ENCODE peak calls at places on chromosome 2, in four cellular contexts. One of them, this sample, is unnamed.

GRCh38 chr2:75484840-75485239 is 75.9 kb downstream of the EVA1A start:
- DNase-seq in mucosa of gallbladder: no peak
- DNase-seq in transverse colon: no peak
- DNase-seq in AG09319: no peak
- DNase-seq in this sample: no peak

GRCh38 chr2:192267484-192267883 is 72.8 kb upstream of the TMEFF2 start:
- DNase-seq in mucosa of gallbladder: no peak
- DNase-seq in transverse colon: no peak
- DNase-seq in AG09319: peak
- DNase-seq in this sample: peak

GRCh38 chr2:134692461-134692860 is 26.3 kb downstream of the TMEM163 start:
- DNase-seq in mucosa of gallbladder: no peak
- DNase-seq in transverse colon: no peak
- DNase-seq in AG09319: no peak
- DNase-seq in this sample: no peak

GRCh38 chr2:200664770-200665494 is 79.1 kb downstream of the AOX1 start:
- DNase-seq in mucosa of gallbladder: no peak
- DNase-seq in transverse colon: no peak
- DNase-seq in AG09319: no peak
- DNase-seq in this sample: no peak

GRCh38 chr2:41782306-41783158 is 265.3 kb upstream of the PKDCC start:
- DNase-seq in mucosa of gallbladder: peak
- DNase-seq in transverse colon: peak
- DNase-seq in AG09319: peak
- DNase-seq in this sample: no peak

GRCh38 chr2:196041786-196042185 is 26.9 kb downstream of the DNAH7 start:
- DNase-seq in mucosa of gallbladder: no peak
- DNase-seq in transverse colon: no peak
- DNase-seq in AG09319: no peak
- DNase-seq in this sample: no peak

GRCh38 chr2:39523308-39524044 is 86.4 kb upstream of the MAP4K3 start:
- DNase-seq in mucosa of gallbladder: no peak
- DNase-seq in transverse colon: no peak
- DNase-seq in AG09319: no peak
- DNase-seq in this sample: peak

GRCh38 chr2:74573747-74574562 is 19.4 kb downstream of the DOK1 start:
- DNase-seq in mucosa of gallbladder: no peak
- DNase-seq in transverse colon: no peak
- DNase-seq in AG09319: no peak
- DNase-seq in this sample: no peak

GRCh38 chr2:215367647-215368492 is 56.0 kb downstream of the ATIC start:
- DNase-seq in mucosa of gallbladder: no peak
- DNase-seq in transverse colon: no peak
- DNase-seq in AG09319: peak
- DNase-seq in this sample: peak

GRCh38 chr2:161308178-161308955 is at the start of gene PSMD14:
- DNase-seq in mucosa of gallbladder: peak
- DNase-seq in transverse colon: peak
- DNase-seq in AG09319: peak
- DNase-seq in this sample: peak

GRCh38 chr2:42012651-42013050 is 35.2 kb upstream of the PKDCC start:
- DNase-seq in mucosa of gallbladder: no peak
- DNase-seq in transverse colon: no peak
- DNase-seq in AG09319: no peak
- DNase-seq in this sample: no peak

GRCh38 chr2:109126501-109126860 is 2.5 kb upstream of the SH3RF3 start:
- DNase-seq in mucosa of gallbladder: no peak
- DNase-seq in transverse colon: no peak
- DNase-seq in AG09319: no peak
- DNase-seq in this sample: peak

GRCh38 chr2:241964133-241964532 is 94.6 kb downstream of the RTP5 start:
- DNase-seq in mucosa of gallbladder: no peak
- DNase-seq in transverse colon: no peak
- DNase-seq in AG09319: no peak
- DNase-seq in this sample: no peak

GRCh38 chr2:40394030-40394429 is 57.9 kb downstream of the SLC8A1 start:
- DNase-seq in mucosa of gallbladder: no peak
- DNase-seq in transverse colon: no peak
- DNase-seq in AG09319: no peak
- DNase-seq in this sample: no peak

GRCh38 chr2:5937865-5938565 is 245.8 kb downstream of the SOX11 start:
- DNase-seq in mucosa of gallbladder: no peak
- DNase-seq in transverse colon: no peak
- DNase-seq in AG09319: no peak
- DNase-seq in this sample: no peak

GRCh38 chr2:80078290-80079036 is 226.1 kb downstream of the LRRTM1 start:
- DNase-seq in mucosa of gallbladder: no peak
- DNase-seq in transverse colon: no peak
- DNase-seq in AG09319: no peak
- DNase-seq in this sample: no peak

GRCh38 chr2:75559633-75560021 is 1.1 kb downstream of the EVA1A start:
- DNase-seq in mucosa of gallbladder: no peak
- DNase-seq in transverse colon: no peak
- DNase-seq in AG09319: no peak
- DNase-seq in this sample: no peak

GRCh38 chr2:226360658-226361057 is 439.0 kb downstream of the IRS1 start:
- DNase-seq in mucosa of gallbladder: no peak
- DNase-seq in transverse colon: no peak
- DNase-seq in AG09319: no peak
- DNase-seq in this sample: no peak

GRCh38 chr2:63855418-63856301 is 14.0 kb downstream of the UGP2 start:
- DNase-seq in mucosa of gallbladder: no peak
- DNase-seq in transverse colon: no peak
- DNase-seq in AG09319: no peak
- DNase-seq in this sample: no peak

GRCh38 chr2:9990735-9991134 is 39.2 kb downstream of the GRHL1 start:
- DNase-seq in mucosa of gallbladder: no peak
- DNase-seq in transverse colon: no peak
- DNase-seq in AG09319: no peak
- DNase-seq in this sample: no peak

GRCh38 chr2:11129598-11130449 is 25.4 kb upstream of the SLC66A3 start:
- DNase-seq in mucosa of gallbladder: peak
- DNase-seq in transverse colon: peak
- DNase-seq in AG09319: no peak
- DNase-seq in this sample: no peak

GRCh38 chr2:27051902-27052645 is 606 bp downstream of the AGBL5 start:
- DNase-seq in mucosa of gallbladder: no peak
- DNase-seq in transverse colon: peak
- DNase-seq in AG09319: no peak
- DNase-seq in this sample: no peak

GRCh38 chr2:189553689-189554088 is 26.9 kb downstream of the SLC40A1 start:
- DNase-seq in mucosa of gallbladder: no peak
- DNase-seq in transverse colon: no peak
- DNase-seq in AG09319: no peak
- DNase-seq in this sample: no peak

GRCh38 chr2:226763320-226763719 is 36.3 kb downstream of the IRS1 start:
- DNase-seq in mucosa of gallbladder: no peak
- DNase-seq in transverse colon: no peak
- DNase-seq in AG09319: no peak
- DNase-seq in this sample: no peak

GRCh38 chr2:168470188-168470879 is 14.3 kb downstream of the CERS6 start:
- DNase-seq in mucosa of gallbladder: no peak
- DNase-seq in transverse colon: no peak
- DNase-seq in AG09319: no peak
- DNase-seq in this sample: no peak